ENCODE peak calls at places on chromosomes 4 and X, in six cellular contexts. P is type B pancreatic cell; Z is iPS-NIHi11; A is HFF-Myc; E is ELR; N is stimulated activated CD8-positive, alpha-beta memory T cell treated with anti-CD3 and anti-CD28 coated beads, Interleukin-2, amount 100 ng/mL, for 48 hours. R is an unnamed sample.

GRCh38 chr4:183610613-183611012 is 48.4 kb downstream of the RWDD4 start:
- DNase-seq in P (no peak), Z (no peak), A (no peak), E (no peak), N (no peak), R (no peak)

GRCh38 chr4:109067509-109068205 is 234.8 kb downstream of the COL25A1 start:
- DNase-seq in P (no peak), Z (no peak), A (no peak), E (no peak), N (no peak), R (no peak)

GRCh38 chr4:122458625-122459024 is 2.1 kb upstream of the IL2 start:
- DNase-seq in P (no peak), Z (no peak), A (no peak), E (peak), N (peak), R (peak)

GRCh38 chr4:87141428-87141827 is 79.0 kb downstream of the KLHL8 start:
- DNase-seq in P (no peak), Z (no peak), A (no peak), E (no peak), N (no peak), R (no peak)

GRCh38 chr4:101785476-101785875 is 5.1 kb upstream of the BANK1 start:
- DNase-seq in P (no peak), Z (no peak), A (no peak), E (no peak), N (no peak), R (no peak)

GRCh38 chr4:172648471-172648870 is 520.1 kb upstream of the GALNT7 start:
- DNase-seq in P (no peak), Z (no peak), A (no peak), E (peak), N (no peak), R (no peak)

GRCh38 chr4:7487464-7487863 is 52.7 kb upstream of the PSAPL1 start:
- DNase-seq in P (no peak), Z (no peak), A (no peak), E (no peak), N (no peak), R (no peak)

GRCh38 chrX:455199-455598 is 68.5 kb upstream of the PPP2R3B start:
- DNase-seq in P (no peak), Z (no peak), A (no peak), E (no peak), N (no peak), R (no peak)

GRCh38 chr4:2247128-2248043 is 5.5 kb upstream of the HAUS3 start:
- DNase-seq in P (no peak), Z (peak), A (no peak), E (no peak), N (no peak), R (peak)

GRCh38 chrX:100829730-100830129 is 9.5 kb downstream of the CSTF2 start:
- DNase-seq in P (no peak), Z (no peak), A (no peak), E (peak), N (no peak), R (peak)

GRCh38 chr4:62133977-62134376 is 933.9 kb downstream of the ADGRL3 start:
- DNase-seq in P (no peak), Z (no peak), A (no peak), E (no peak), N (no peak), R (no peak)

GRCh38 chr4:120718979-120719566 is 203.5 kb downstream of the PRDM5 start:
- DNase-seq in P (no peak), Z (peak), A (no peak), E (peak), N (no peak), R (no peak)

GRCh38 chrX:135707880-135708279 is 5.6 kb upstream of the CT45A1 start:
- DNase-seq in P (no peak), Z (peak), A (no peak), E (peak), N (peak), R (peak)

GRCh38 chr4:119303587-119304305 is 18.2 kb downstream of the FABP2 start:
- DNase-seq in P (no peak), Z (no peak), A (no peak), E (no peak), N (no peak), R (no peak)

GRCh38 chr4:80221161-80221560 is 23.9 kb downstream of the PRDM8 start:
- DNase-seq in P (no peak), Z (no peak), A (no peak), E (peak), N (no peak), R (no peak)

GRCh38 chr4:168796362-168797106 is 213.5 kb downstream of the CBR4 start:
- DNase-seq in P (no peak), Z (no peak), A (peak), E (peak), N (no peak), R (no peak)

GRCh38 chr4:73850261-73850970 is 2.7 kb upstream of the PF4V1 start:
- DNase-seq in P (no peak), Z (no peak), A (no peak), E (no peak), N (no peak), R (no peak)

GRCh38 chrX:131068945-131069719 is 11.0 kb downstream of the ARHGAP36 start:
- DNase-seq in P (peak), Z (peak), A (no peak), E (peak), N (peak), R (no peak)

GRCh38 chr4:20528508-20528907 is 171.8 kb upstream of the PACRGL start:
- DNase-seq in P (no peak), Z (no peak), A (no peak), E (peak), N (no peak), R (no peak)

GRCh38 chr4:105460306-105460705 is 13.6 kb downstream of the PPA2 start:
- DNase-seq in P (no peak), Z (no peak), A (no peak), E (no peak), N (no peak), R (no peak)

GRCh38 chr4:189773909-189774308 is 166.8 kb upstream of the FRG1 start:
- DNase-seq in P (no peak), Z (peak), A (no peak), E (peak), N (no peak), R (no peak)

GRCh38 chr4:101958547-101958946 is 168.0 kb downstream of the BANK1 start:
- DNase-seq in P (no peak), Z (no peak), A (no peak), E (no peak), N (no peak), R (no peak)